ENCODE peak calls at places on chromosomes 7 and 10, in ten cellular contexts. I is epithelial cell of proximal tubule, S is AG04450, C is gastrocnemius medialis, K is A549, B is astrocyte, X is endothelial cell, A is MM.1S, O is foreskin fibroblast, H is heart right ventricle. N is an unnamed sample.

GRCh38 chr7:14195079-14195478 is 205.6 kb upstream of the ETV1 start:
- DNase-seq in I (no peak), S (no peak), C (no peak), K (no peak), B (no peak), X (no peak), A (no peak), O (no peak), H (no peak), N (no peak)

GRCh38 chr10:93999401-93999851 is 5.7 kb downstream of the PLCE1 start:
- DNase-seq in I (no peak), S (peak), C (no peak), K (no peak), B (peak), X (no peak), A (no peak), O (peak), H (peak), N (no peak)

GRCh38 chr10:17278607-17279240 is 50.7 kb downstream of the VIM start:
- DNase-seq in I (peak), S (no peak), C (no peak), K (no peak), B (no peak), X (no peak), A (no peak), O (no peak), H (no peak), N (no peak)

GRCh38 chr10:96996275-96996980 is 164.3 kb downstream of the LCOR start:
- DNase-seq in I (no peak), S (no peak), C (no peak), K (no peak), B (peak), X (no peak), A (no peak), O (no peak), H (no peak), N (no peak)

GRCh38 chr10:113565364-113565763 is 12.5 kb downstream of the HABP2 start:
- DNase-seq in I (no peak), S (no peak), C (no peak), K (no peak), B (no peak), X (no peak), A (no peak), O (peak), H (no peak), N (no peak)

GRCh38 chr10:76736392-76736791 is 901.2 kb downstream of the KCNMA1 start:
- DNase-seq in I (no peak), S (no peak), C (no peak), K (no peak), B (no peak), X (no peak), A (no peak), O (no peak), H (no peak), N (no peak)

GRCh38 chr10:73899401-73899780 is 11.5 kb upstream of the PLAU start:
- DNase-seq in I (peak), S (peak), C (no peak), K (no peak), B (peak), X (no peak), A (no peak), O (peak), H (no peak), N (no peak)

GRCh38 chr10:1467450-1467849 is 269.9 kb downstream of the ADARB2 start:
- DNase-seq in I (no peak), S (no peak), C (no peak), K (no peak), B (no peak), X (no peak), A (no peak), O (no peak), H (no peak), N (no peak)

GRCh38 chr7:141073641-141074161 is at the start of gene TMEM178B:
- DNase-seq in I (no peak), S (no peak), C (no peak), K (no peak), B (no peak), X (peak), A (peak), O (peak), H (no peak), N (peak)

GRCh38 chr7:25519962-25520562 is 291.8 kb upstream of the NPVF start:
- DNase-seq in I (no peak), S (no peak), C (no peak), K (no peak), B (no peak), X (no peak), A (no peak), O (no peak), H (no peak), N (no peak)

GRCh38 chr10:57222603-57223002 is 861.5 kb upstream of the ZWINT start:
- DNase-seq in I (no peak), S (no peak), C (no peak), K (no peak), B (no peak), X (no peak), A (no peak), O (no peak), H (no peak), N (no peak)

GRCh38 chr7:40922316-40922670 is 780.6 kb downstream of the INHBA start:
- DNase-seq in I (peak), S (no peak), C (no peak), K (no peak), B (peak), X (no peak), A (no peak), O (peak), H (no peak), N (no peak)

GRCh38 chr10:90288403-90288933 is 569.4 kb downstream of the HTR7 start:
- DNase-seq in I (peak), S (peak), C (no peak), K (no peak), B (peak), X (no peak), A (no peak), O (peak), H (no peak), N (no peak)

GRCh38 chr10:20489961-20490360 is 407.1 kb downstream of the NEBL start:
- DNase-seq in I (no peak), S (no peak), C (no peak), K (no peak), B (peak), X (no peak), A (no peak), O (peak), H (no peak), N (no peak)

GRCh38 chr10:95333997-95334792 is 43.4 kb upstream of the PDLIM1 start:
- DNase-seq in I (no peak), S (peak), C (peak), K (peak), B (peak), X (no peak), A (no peak), O (peak), H (peak), N (no peak)

GRCh38 chr7:1874522-1875389 is 204.7 kb downstream of the ELFN1 start:
- DNase-seq in I (no peak), S (no peak), C (no peak), K (no peak), B (no peak), X (no peak), A (no peak), O (no peak), H (no peak), N (no peak)

GRCh38 chr7:43629857-43630256 is 46.9 kb downstream of the STK17A start:
- DNase-seq in I (no peak), S (no peak), C (no peak), K (no peak), B (no peak), X (no peak), A (no peak), O (no peak), H (no peak), N (no peak)

GRCh38 chr7:43625453-43625852 is 42.5 kb downstream of the STK17A start:
- DNase-seq in I (no peak), S (no peak), C (no peak), K (no peak), B (no peak), X (no peak), A (peak), O (no peak), H (no peak), N (no peak)

GRCh38 chr7:43628431-43628830 is 45.5 kb downstream of the STK17A start:
- DNase-seq in I (no peak), S (no peak), C (no peak), K (no peak), B (no peak), X (no peak), A (no peak), O (no peak), H (no peak), N (no peak)

GRCh38 chr7:43626695-43627094 is 43.8 kb downstream of the STK17A start:
- DNase-seq in I (no peak), S (no peak), C (no peak), K (no peak), B (no peak), X (no peak), A (no peak), O (no peak), H (no peak), N (no peak)

GRCh38 chr7:43625977-43626376 is 43.1 kb downstream of the STK17A start:
- DNase-seq in I (no peak), S (no peak), C (no peak), K (no peak), B (no peak), X (no peak), A (no peak), O (no peak), H (no peak), N (no peak)
- TF ChIP-seq CTCF in I (no peak), S (no peak), C (no peak), K (no peak), B (no peak), X (no peak), A (no peak), O (no peak), H (no peak), N (no peak)

GRCh38 chr10:133180915-133181639 is 21.1 kb downstream of the KNDC1 start:
- DNase-seq in I (no peak), S (no peak), C (no peak), K (no peak), B (no peak), X (no peak), A (no peak), O (no peak), H (no peak), N (no peak)

GRCh38 chr10:133180192-133180914 is 20.3 kb downstream of the KNDC1 start:
- DNase-seq in I (no peak), S (no peak), C (no peak), K (no peak), B (no peak), X (no peak), A (no peak), O (no peak), H (no peak), N (no peak)

GRCh38 chr10:133183646-133184378 is 23.8 kb downstream of the KNDC1 start:
- DNase-seq in I (no peak), S (no peak), C (no peak), K (no peak), B (no peak), X (no peak), A (no peak), O (no peak), H (no peak), N (no peak)

GRCh38 chr10:133182791-133183645 is 23.0 kb downstream of the KNDC1 start:
- DNase-seq in I (no peak), S (no peak), C (no peak), K (no peak), B (no peak), X (no peak), A (no peak), O (no peak), H (no peak), N (no peak)

DNA sequence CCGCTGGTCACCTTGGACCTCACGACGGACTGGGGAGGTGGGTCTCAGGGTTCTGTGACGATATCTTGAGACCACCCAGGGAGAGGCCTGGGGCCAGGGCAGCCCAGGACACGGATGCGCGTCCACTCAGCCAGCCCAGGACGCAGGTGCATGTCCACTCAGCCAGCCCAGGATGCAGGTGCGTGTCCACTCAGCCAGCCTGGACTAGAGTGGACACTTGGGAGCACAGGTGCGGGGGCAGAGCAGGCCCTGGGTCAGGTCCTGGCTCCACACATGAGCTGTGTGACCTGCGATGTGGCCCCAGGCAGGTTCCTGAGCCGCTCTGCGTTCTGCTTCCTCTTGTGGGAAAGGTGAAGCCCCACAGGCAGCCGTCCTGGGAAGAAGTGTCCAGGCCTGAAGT is 22.2 kb downstream of the KNDC1 start:
- DNase-seq in I (no peak), S (no peak), C (no peak), K (no peak), B (no peak), X (no peak), A (no peak), O (no peak), H (no peak), N (no peak)
- TF ChIP-seq CTCF in I (no peak), S (no peak), C (no peak), K (no peak), B (no peak), X (no peak), A (no peak), O (no peak), H (no peak), N (no peak)

GRCh38 chr10:124156524-124157225 is 63.3 kb upstream of the CHST15 start:
- DNase-seq in I (no peak), S (no peak), C (no peak), K (no peak), B (no peak), X (no peak), A (no peak), O (no peak), H (no peak), N (no peak)
- TF ChIP-seq CTCF in I (peak), S (no peak), C (no peak), K (no peak), B (no peak), X (no peak), A (no peak), O (no peak), H (no peak), N (no peak)

GRCh38 chr7:7210475-7211237 is 28.3 kb downstream of the C1GALT1 start:
- DNase-seq in I (no peak), S (no peak), C (no peak), K (no peak), B (no peak), X (no peak), A (no peak), O (no peak), H (no peak), N (no peak)

GRCh38 chr7:7219216-7219615 is 36.9 kb downstream of the C1GALT1 start:
- DNase-seq in I (no peak), S (no peak), C (no peak), K (no peak), B (no peak), X (no peak), A (no peak), O (peak), H (no peak), N (no peak)

GRCh38 chr7:7216279-7216678 is 33.9 kb downstream of the C1GALT1 start:
- DNase-seq in I (no peak), S (no peak), C (no peak), K (no peak), B (no peak), X (no peak), A (no peak), O (no peak), H (no peak), N (no peak)

GRCh38 chr7:7212612-7213011 is 30.3 kb downstream of the C1GALT1 start:
- DNase-seq in I (no peak), S (no peak), C (no peak), K (no peak), B (peak), X (no peak), A (no peak), O (peak), H (no peak), N (no peak)

GRCh38 chr7:7214398-7215347 is 32.3 kb downstream of the C1GALT1 start:
- DNase-seq in I (no peak), S (no peak), C (no peak), K (no peak), B (no peak), X (no peak), A (peak), O (no peak), H (no peak), N (no peak)
- TF ChIP-seq CTCF in I (no peak), S (no peak), C (no peak), K (no peak), B (no peak), X (no peak), A (no peak), O (no peak), H (no peak), N (no peak)

N was measured in progenitor cell of endocrine pancreas.